ENCODE peak calls at places on chromosomes 16 and 17, in five cellular contexts. C is fibroblast of lung, J is upper lobe of right lung, D is PC-9, K is neural progenitor cell. M is an unnamed sample. For H3K4me1, the result is how much of the 10 kb centered on the place peaks cover.

GRCh38 chr16:23089111-23089510 is 60.1 kb downstream of the USP31 start:
- DNase-seq in K (no peak), D (no peak), C (no peak), J (no peak), M (no peak)

GRCh38 chr16:81567987-81568748 is 123.6 kb downstream of the CMIP start:
- DNase-seq in D (peak), J (no peak), K (no peak), C (peak), M (no peak)

GRCh38 chr17:49996495-49997255 is 1.7 kb upstream of the DLX3 start:
- DNase-seq in D (peak), J (peak), K (peak), C (no peak), M (peak)

GRCh38 chr17:62899349-62899748 is 66.7 kb upstream of the TANC2 start:
- DNase-seq in C (no peak), K (no peak), D (no peak), J (peak), M (no peak)

GRCh38 chr17:33667052-33667509 is 374.0 kb upstream of the ASIC2 start:
- DNase-seq in K (no peak), J (no peak), D (no peak), C (no peak), M (no peak)

GRCh38 chr16:89687092-89687940 is 827 bp downstream of the CDK10 start:
- DNase-seq in D (peak), J (no peak), K (peak), C (peak), M (no peak)

GRCh38 chr16:85577899-85578598 is 35.1 kb upstream of the GSE1 start:
- DNase-seq in K (peak), C (no peak), J (no peak), D (no peak), M (no peak)

GRCh38 chr16:20023190-20023589 is 50.5 kb downstream of the GPR139 start:
- DNase-seq in J (no peak), D (no peak), C (peak), K (peak), M (no peak)

GRCh38 chr17:6666077-6666521 is 14.5 kb downstream of the C17orf100 start:
- DNase-seq in D (peak), C (peak), K (peak), J (peak), M (peak)

GRCh38 chr17:50487213-50488096 is 8.8 kb downstream of the RSAD1 start:
- DNase-seq in J (no peak), C (peak), K (no peak), D (peak), M (peak)

GRCh38 chr16:4944333-4945281 is 7.7 kb upstream of the PPL start:
- DNase-seq in K (no peak), J (peak), C (peak), D (peak), M (no peak)

GRCh38 chr16:22141746-22142145 is 20.6 kb upstream of the SDR42E2 start:
- DNase-seq in D (no peak), C (no peak), J (no peak), K (peak), M (no peak)

GRCh38 chr17:975321-975982 is 4.1 kb downstream of the NXN start:
- DNase-seq in D (no peak), C (peak), J (no peak), K (no peak), M (no peak)

GRCh38 chr16:73051903-73052302 is 4.0 kb upstream of the ZFHX3 start:
- DNase-seq in J (no peak), C (no peak), D (no peak), K (no peak), M (no peak)

GRCh38 chr16:30902070-30902972 is 5.9 kb downstream of the CTF1 start:
- DNase-seq in K (peak), D (no peak), J (peak), C (peak), M (peak)

GRCh38 chr17:74925242-74925641 is 1.2 kb downstream of the OTOP2 start:
- DNase-seq in K (no peak), D (no peak), C (no peak), J (no peak), M (no peak)

GRCh38 chr16:64656471-64656870 is 465.4 kb downstream of the CDH11 start:
- DNase-seq in C (peak), J (no peak), D (no peak), K (no peak), M (no peak)

GRCh38 chr17:33778505-33779398 is 476.3 kb upstream of the CCL2 start:
- DNase-seq in D (peak), K (peak), J (no peak), C (peak), M (no peak)

GRCh38 chr17:59620518-59621259 is 994 bp downstream of the CLTC start:
- DNase-seq in K (peak), D (no peak), C (peak), J (peak), M (no peak)

GRCh38 chr16:75247249-75247648 is 4.2 kb downstream of the BCAR1 start:
- DNase-seq in K (no peak), D (no peak), J (no peak), C (no peak), M (no peak)
- H3K4me1 ChIP-seq in K (under half), D (half or more), J (half or more), C (half or more), M (under half)

DNA sequence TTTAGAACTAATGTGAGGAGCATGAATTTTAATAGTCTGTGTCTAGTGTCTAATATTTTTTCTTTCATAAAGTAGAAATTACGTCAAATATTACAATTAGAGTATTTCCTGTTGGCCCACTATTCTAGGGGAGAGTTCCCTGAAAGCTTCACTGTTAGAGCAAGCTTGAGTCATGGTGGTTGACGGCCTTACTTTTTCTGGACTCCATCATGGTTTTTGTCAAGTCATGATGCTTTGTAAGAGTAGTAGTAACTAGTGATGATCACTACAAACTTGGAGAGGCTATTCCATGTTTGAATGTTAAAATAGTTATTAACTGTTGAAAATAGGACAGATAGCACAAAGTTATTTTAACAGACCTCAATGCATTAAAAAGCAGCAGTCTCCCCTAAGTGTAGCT is 1.7 kb downstream of the PSMD11 start:
- DNase-seq in K (no peak), C (peak), J (no peak), D (no peak), M (no peak)
- H3K4me3 ChIP-seq in K (peak), C (peak), J (peak), D (peak), M (peak)

GRCh38 chr17:71501716-71502115 is 619.1 kb upstream of the SOX9 start:
- DNase-seq in D (no peak), C (peak), J (no peak), K (no peak), M (no peak)
- TF ChIP-seq CTCF in D (no peak), C (no peak), J (no peak), K (no peak), M (no peak)

GRCh38 chr17:28334666-28335200 is 539 bp downstream of the IFT20 start:
- DNase-seq in J (no peak), K (no peak), D (no peak), C (no peak), M (no peak)

GRCh38 chr17:28335201-28335958 is at the start of the genes IFT20 and TNFAIP1:
- DNase-seq in J (peak), D (peak), C (peak), K (peak), M (peak)

GRCh38 chr17:28331891-28332420 is 3.3 kb downstream of the IFT20 start:
- DNase-seq in C (no peak), J (no peak), D (no peak), K (no peak), M (no peak)

GRCh38 chr17:28334176-28334575 is 1.1 kb downstream of the IFT20 start:
- DNase-seq in D (no peak), C (no peak), J (no peak), K (no peak), M (no peak)

DNA sequence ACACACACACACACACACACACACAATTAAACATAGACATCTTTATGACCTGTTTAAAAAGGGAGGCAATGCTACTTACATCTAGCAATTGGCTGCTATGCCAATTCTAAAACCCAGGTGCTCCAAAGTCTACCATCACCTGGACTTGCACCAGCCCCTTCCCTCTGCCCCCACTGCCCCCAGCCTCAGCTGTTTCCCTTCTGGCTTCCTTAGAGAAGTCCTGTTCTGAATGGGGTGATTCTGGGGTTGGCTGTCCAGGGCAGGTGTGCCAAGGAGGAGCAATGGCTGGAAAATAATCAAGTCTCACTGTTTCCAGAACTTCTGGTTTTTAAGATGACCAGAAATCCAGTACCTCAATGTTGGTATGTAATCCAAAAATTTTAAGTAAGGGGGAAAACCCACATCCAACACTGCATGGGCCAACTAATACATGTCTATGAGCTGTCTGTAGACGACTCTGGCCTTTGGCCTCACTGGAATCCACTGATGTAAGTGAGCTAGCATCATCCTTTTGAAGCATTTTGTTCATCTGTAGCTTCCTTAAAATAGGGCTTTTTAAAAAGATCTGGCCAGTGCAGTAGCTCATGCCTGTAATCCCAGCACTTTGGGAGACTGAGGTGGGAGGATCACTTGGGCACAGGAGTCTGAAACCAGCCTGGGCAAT is 2.1 kb downstream of the IFT20 start:
- DNase-seq in J (no peak), K (no peak), D (no peak), C (no peak), M (no peak)
- H3K4me1 ChIP-seq in J (under half), K (under half), D (under half), C (under half), M (under half)

GRCh38 chr17:48637323-48638260 is 11.4 kb upstream of the HOXB9 start:
- DNase-seq in D (no peak), J (peak), K (no peak), C (peak), M (no peak)

GRCh38 chr17:48639136-48639535 is 13.0 kb upstream of the HOXB9 start:
- DNase-seq in D (no peak), C (no peak), J (no peak), K (no peak), M (no peak)

GRCh38 chr17:48633266-48633816 is 7.2 kb upstream of the HOXB9 start:
- DNase-seq in K (no peak), C (no peak), D (no peak), J (peak), M (no peak)

GRCh38 chr17:48634446-48635208 is 8.5 kb upstream of the HOXB9 start:
- DNase-seq in J (peak), C (no peak), D (no peak), K (peak), M (no peak)

DNA sequence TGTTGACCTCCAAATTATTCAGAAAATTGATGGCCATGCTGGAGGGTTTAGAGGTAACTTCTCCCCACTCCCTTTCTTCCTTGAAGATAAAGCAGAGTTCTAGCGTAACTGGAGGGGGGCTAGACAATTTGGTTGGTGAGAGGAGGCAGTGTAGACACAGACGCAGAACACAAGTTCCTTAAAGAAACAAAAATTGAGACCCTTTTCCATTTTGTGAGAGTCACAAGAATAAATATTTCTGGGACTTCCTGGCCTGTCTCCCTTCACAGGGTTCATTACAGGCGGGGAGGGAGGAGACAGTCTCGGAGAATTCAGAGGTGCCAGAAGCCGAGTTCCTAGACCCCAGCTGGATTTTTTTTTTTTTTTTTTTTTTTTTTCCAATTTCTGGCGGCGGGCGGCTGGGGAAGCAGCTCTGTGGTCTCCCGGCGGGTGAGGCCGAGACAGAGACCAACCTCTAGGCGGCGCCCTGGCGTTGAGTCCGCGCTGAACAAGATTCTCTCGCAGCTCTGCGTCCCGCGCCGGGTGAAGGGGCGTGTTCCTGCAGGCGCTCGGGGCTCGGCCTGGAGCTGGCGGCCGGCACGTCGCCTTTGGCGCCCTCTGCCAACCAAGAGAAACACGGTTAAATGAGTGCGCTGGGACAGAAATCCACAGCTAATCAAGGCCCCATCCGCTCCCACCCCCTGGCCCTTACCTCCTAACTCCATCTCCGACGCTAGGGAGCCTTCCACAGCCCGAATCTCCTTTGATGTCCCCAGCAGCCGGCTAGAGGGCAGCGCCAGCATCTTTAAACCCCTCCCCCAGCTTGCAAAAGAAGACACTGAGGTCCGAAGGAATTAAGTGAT is 10.2 kb upstream of the HOXB9 start:
- DNase-seq in D (peak), C (peak), K (peak), J (peak), M (peak)
- H3K4me3 ChIP-seq in D (no peak), C (no peak), K (no peak), J (no peak), M (no peak)